ENCODE peak calls at places on chromosome 5, in nine cellular contexts. J, Z, S, C, Y, F, A, W and E are unnamed samples.

GRCh38 chr5:122906768-122907167 is 61.4 kb downstream of the SNX24 start:
- DNase-seq in J (no peak), Z (peak), S (no peak), C (peak), Y (no peak), F (no peak), A (no peak), W (no peak), E (peak)

GRCh38 chr5:6353602-6354001 is 24.7 kb downstream of the MED10 start:
- DNase-seq in J (no peak), Z (no peak), S (no peak), C (no peak), Y (no peak), F (no peak), A (no peak), W (no peak), E (no peak)

GRCh38 chr5:53303105-53303504 is 177.3 kb upstream of the FST start:
- DNase-seq in J (no peak), Z (peak), S (no peak), C (peak), Y (no peak), F (no peak), A (no peak), W (no peak), E (no peak)

GRCh38 chr5:93062548-93062947 is 518.5 kb downstream of the NR2F1-AS1 start:
- DNase-seq in J (no peak), Z (peak), S (no peak), C (peak), Y (no peak), F (no peak), A (peak), W (no peak), E (peak)

GRCh38 chr5:93092349-93093105 is 488.5 kb downstream of the NR2F1-AS1 start:
- DNase-seq in J (no peak), Z (peak), S (no peak), C (peak), Y (no peak), F (no peak), A (no peak), W (no peak), E (no peak)

GRCh38 chr5:10323588-10324488 is 16.1 kb upstream of the CMBL start:
- DNase-seq in J (no peak), Z (no peak), S (no peak), C (peak), Y (no peak), F (no peak), A (no peak), W (no peak), E (no peak)

GRCh38 chr5:159908201-159908940 is 7.9 kb upstream of the ADRA1B start:
- DNase-seq in J (no peak), Z (no peak), S (no peak), C (no peak), Y (no peak), F (no peak), A (peak), W (no peak), E (peak)

GRCh38 chr5:148969291-148969690 is 93.6 kb downstream of the SH3TC2 start:
- DNase-seq in J (no peak), Z (no peak), S (no peak), C (no peak), Y (no peak), F (no peak), A (no peak), W (no peak), E (no peak)

GRCh38 chr5:165497707-165498106 is 1992.3 kb downstream of the MAT2B start:
- DNase-seq in J (peak), Z (peak), S (no peak), C (peak), Y (no peak), F (no peak), A (peak), W (no peak), E (peak)

GRCh38 chr5:121384359-121384758 is 467.3 kb upstream of the FTMT start:
- DNase-seq in J (no peak), Z (no peak), S (no peak), C (no peak), Y (no peak), F (no peak), A (peak), W (no peak), E (no peak)

GRCh38 chr5:1103505-1104326 is 8.1 kb downstream of the SLC12A7 start:
- DNase-seq in J (no peak), Z (no peak), S (peak), C (peak), Y (no peak), F (peak), A (no peak), W (peak), E (no peak)

GRCh38 chr5:14339467-14339866 is 196.3 kb downstream of the TRIO start:
- DNase-seq in J (no peak), Z (no peak), S (peak), C (no peak), Y (no peak), F (no peak), A (no peak), W (no peak), E (no peak)

GRCh38 chr5:31833005-31833404 is 194.1 kb downstream of the PDZD2 start:
- DNase-seq in J (no peak), Z (no peak), S (no peak), C (no peak), Y (no peak), F (no peak), A (no peak), W (no peak), E (no peak)

GRCh38 chr5:95644351-95645042 is 2.1 kb upstream of the RFESD start:
- DNase-seq in J (peak), Z (peak), S (no peak), C (peak), Y (no peak), F (no peak), A (peak), W (peak), E (peak)

GRCh38 chr5:143533475-143533874 is 130.0 kb upstream of the NR3C1 start:
- DNase-seq in J (no peak), Z (no peak), S (no peak), C (no peak), Y (no peak), F (no peak), A (no peak), W (no peak), E (no peak)

GRCh38 chr5:178143901-178144300 is 9.8 kb downstream of the NHP2 start:
- DNase-seq in J (no peak), Z (no peak), S (peak), C (peak), Y (no peak), F (peak), A (no peak), W (no peak), E (peak)

GRCh38 chr5:72394688-72395087 is 74.5 kb downstream of the PTCD2 start:
- DNase-seq in J (peak), Z (peak), S (no peak), C (no peak), Y (no peak), F (no peak), A (peak), W (no peak), E (peak)

GRCh38 chr5:36790847-36791246 is 85.7 kb upstream of the NIPBL start:
- DNase-seq in J (no peak), Z (peak), S (no peak), C (no peak), Y (no peak), F (no peak), A (no peak), W (no peak), E (no peak)

GRCh38 chr5:133825631-133826289 is 142.7 kb downstream of the C5orf15 start:
- DNase-seq in J (no peak), Z (no peak), S (peak), C (no peak), Y (peak), F (peak), A (no peak), W (peak), E (no peak)

GRCh38 chr5:127353761-127354160 is 63.2 kb downstream of the MEGF10 start:
- DNase-seq in J (no peak), Z (no peak), S (no peak), C (no peak), Y (no peak), F (no peak), A (no peak), W (no peak), E (no peak)

GRCh38 chr5:65395526-65396155 is 86.1 kb downstream of the ADAMTS6 start:
- DNase-seq in J (no peak), Z (peak), S (no peak), C (no peak), Y (no peak), F (no peak), A (no peak), W (no peak), E (peak)

GRCh38 chr5:176500511-176500910 is 36.7 kb downstream of the RNF44 start:
- DNase-seq in J (no peak), Z (peak), S (no peak), C (no peak), Y (no peak), F (no peak), A (no peak), W (no peak), E (no peak)

GRCh38 chr5:118875131-118875530 is 113.2 kb downstream of the DTWD2 start:
- DNase-seq in J (no peak), Z (no peak), S (no peak), C (no peak), Y (no peak), F (no peak), A (no peak), W (no peak), E (no peak)

GRCh38 chr5:71528206-71528605 is 58.9 kb upstream of the MCCC2 start:
- DNase-seq in J (no peak), Z (peak), S (no peak), C (peak), Y (no peak), F (no peak), A (no peak), W (no peak), E (peak)

GRCh38 chr5:36442796-36443195 is 141.1 kb upstream of the RANBP3L start:
- DNase-seq in J (peak), Z (peak), S (no peak), C (peak), Y (no peak), F (no peak), A (no peak), W (no peak), E (peak)

GRCh38 chr5:102283111-102283797 is 12.8 kb downstream of the SLCO4C1 start:
- DNase-seq in J (no peak), Z (no peak), S (no peak), C (no peak), Y (no peak), F (no peak), A (no peak), W (no peak), E (no peak)

GRCh38 chr5:62473209-62473608 is 60.6 kb downstream of the IPO11 start:
- DNase-seq in J (no peak), Z (peak), S (no peak), C (no peak), Y (no peak), F (no peak), A (no peak), W (no peak), E (no peak)

GRCh38 chr5:172868924-172869565 is 35.0 kb downstream of the ERGIC1 start:
- DNase-seq in J (peak), Z (peak), S (peak), C (peak), Y (no peak), F (peak), A (no peak), W (no peak), E (peak)

GRCh38 chr5:15995206-15996052 is 184.2 kb downstream of the MARCHF11 start:
- DNase-seq in J (no peak), Z (peak), S (no peak), C (peak), Y (no peak), F (no peak), A (peak), W (no peak), E (peak)

GRCh38 chr5:72324186-72324825 is 4.1 kb downstream of the PTCD2 start:
- DNase-seq in J (no peak), Z (peak), S (no peak), C (no peak), Y (no peak), F (no peak), A (no peak), W (no peak), E (no peak)

GRCh38 chr5:159403906-159404641 is 73.8 kb upstream of the IL12B start:
- DNase-seq in J (no peak), Z (peak), S (no peak), C (peak), Y (no peak), F (no peak), A (no peak), W (no peak), E (no peak)

GRCh38 chr5:132083065-132083678 is 9.6 kb downstream of the CSF2 start:
- DNase-seq in J (no peak), Z (no peak), S (no peak), C (no peak), Y (no peak), F (no peak), A (no peak), W (no peak), E (no peak)

GRCh38 chr5:86917117-86917579 is 299.4 kb downstream of the COX7C start:
- DNase-seq in J (peak), Z (peak), S (no peak), C (peak), Y (no peak), F (no peak), A (peak), W (no peak), E (peak)

GRCh38 chr5:175478384-175479124 is at the start of gene SFXN1:
- DNase-seq in J (peak), Z (peak), S (peak), C (peak), Y (peak), F (peak), A (peak), W (peak), E (peak)

GRCh38 chr5:107040907-107041306 is 629.8 kb downstream of the EFNA5 start:
- DNase-seq in J (no peak), Z (no peak), S (no peak), C (no peak), Y (no peak), F (no peak), A (no peak), W (no peak), E (no peak)

GRCh38 chr5:73693573-73694061 is 67.6 kb downstream of the ARHGEF28 start:
- DNase-seq in J (peak), Z (peak), S (no peak), C (peak), Y (no peak), F (no peak), A (peak), W (no peak), E (peak)
- TF ChIP-seq CTCF in J (peak), Z (peak), S (peak), C (peak), Y (peak), F (peak), A (peak), W (no peak), E (peak)

GRCh38 chr5:139091439-139092156 is 106.6 kb downstream of the SIL1 start:
- DNase-seq in J (no peak), Z (peak), S (no peak), C (peak), Y (no peak), F (no peak), A (no peak), W (no peak), E (peak)

GRCh38 chr5:139090566-139090965 is 107.6 kb downstream of the SIL1 start:
- DNase-seq in J (no peak), Z (no peak), S (no peak), C (no peak), Y (no peak), F (no peak), A (no peak), W (no peak), E (no peak)

GRCh38 chr5:139092741-139093140 is 105.4 kb downstream of the SIL1 start:
- DNase-seq in J (no peak), Z (no peak), S (no peak), C (no peak), Y (no peak), F (no peak), A (no peak), W (no peak), E (no peak)

GRCh38 chr5:139088024-139088423 is 110.1 kb downstream of the SIL1 start:
- DNase-seq in J (no peak), Z (no peak), S (no peak), C (no peak), Y (no peak), F (no peak), A (no peak), W (no peak), E (no peak)
- TF ChIP-seq CTCF in J (no peak), Z (no peak), S (no peak), C (no peak), Y (no peak), F (no peak), A (no peak), W (no peak), E (no peak)

DNA sequence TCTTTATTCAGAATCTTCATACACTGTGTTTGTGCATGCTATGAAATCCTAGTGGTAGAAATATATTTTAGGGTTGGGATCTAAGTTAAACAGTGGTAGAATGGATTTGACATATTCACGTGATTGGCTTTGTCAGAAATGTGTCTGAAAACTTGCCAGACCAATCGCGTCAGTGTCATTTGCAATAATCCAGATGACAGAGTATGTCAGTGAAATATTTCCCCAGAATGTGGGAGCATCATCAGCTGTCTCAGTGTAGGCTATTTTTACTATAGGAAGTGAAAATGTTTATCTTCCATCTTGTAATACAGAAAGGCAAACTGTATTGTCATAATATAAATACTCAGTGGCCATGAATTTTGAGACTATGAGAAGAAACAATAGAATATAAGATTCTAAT is 220.6 kb upstream of the EDIL3 start:
- DNase-seq in J (no peak), Z (no peak), S (no peak), C (no peak), Y (no peak), F (no peak), A (no peak), W (no peak), E (no peak)
- TF ChIP-seq CTCF in J (no peak), Z (no peak), S (no peak), C (no peak), Y (no peak), F (no peak), A (no peak), W (no peak), E (no peak)

DNA sequence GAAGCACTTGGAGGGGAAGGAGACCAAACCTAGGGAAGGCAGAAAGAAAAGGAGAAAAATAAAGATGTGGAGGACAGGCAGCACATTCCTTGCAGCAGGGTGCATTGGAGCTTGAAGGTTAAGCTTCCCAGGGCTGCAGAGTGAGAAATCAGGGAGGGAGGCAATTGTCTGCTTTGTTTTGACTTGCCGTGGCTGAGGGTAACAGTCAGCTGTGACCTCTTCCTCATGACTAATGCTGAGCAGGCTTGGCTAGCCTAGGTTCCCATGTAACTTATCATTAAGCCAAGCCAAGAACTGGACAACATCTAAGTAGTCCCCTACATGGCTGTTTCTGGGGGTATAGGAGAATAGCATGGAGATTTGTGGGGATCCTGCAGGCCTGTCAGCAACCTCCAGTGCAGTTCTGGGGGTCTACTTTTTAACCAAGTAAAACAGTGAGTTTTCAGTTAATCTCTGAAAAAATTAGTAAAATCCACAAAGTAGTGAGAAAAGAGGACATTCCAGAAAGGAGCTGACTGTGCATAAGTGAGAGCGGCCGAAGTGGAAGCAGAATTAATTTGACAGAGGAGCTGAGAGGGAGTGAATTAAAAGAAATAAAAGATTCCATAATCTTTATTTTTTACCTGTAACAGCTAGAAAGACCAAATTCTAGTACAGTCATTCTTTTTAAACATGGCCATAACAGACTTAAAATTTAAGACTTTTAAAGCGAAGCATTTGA is 149.0 kb downstream of the SGCD start:
- DNase-seq in J (no peak), Z (peak), S (no peak), C (peak), Y (no peak), F (peak), A (peak), W (no peak), E (peak)
- TF ChIP-seq CTCF in J (no peak), Z (peak), S (no peak), C (peak), Y (no peak), F (no peak), A (no peak), W (no peak), E (peak)

GRCh38 chr5:4511996-4512656 is 628.0 kb upstream of the ADAMTS16 start:
- DNase-seq in J (no peak), Z (peak), S (peak), C (no peak), Y (no peak), F (no peak), A (peak), W (no peak), E (no peak)
- TF ChIP-seq CTCF in J (no peak), Z (peak), S (peak), C (no peak), Y (peak), F (no peak), A (peak), W (no peak), E (no peak)

GRCh38 chr5:74040065-74040551 is 414.1 kb downstream of the ARHGEF28 start:
- DNase-seq in J (no peak), Z (peak), S (peak), C (peak), Y (peak), F (no peak), A (no peak), W (no peak), E (peak)
- TF ChIP-seq CTCF in J (no peak), Z (no peak), S (no peak), C (peak), Y (no peak), F (no peak), A (no peak), W (no peak), E (no peak)